ENCODE peak calls at places on chromosome 18, in five cellular contexts. N is NCI-H1092, D is NCI-H510A, L is RPMI7951, C is naive B cell. R is an unnamed sample.

GRCh38 chr18:11980148-11980554 is 1.2 kb upstream of the IMPA2 start:
- DNase-seq in L (no peak), C (no peak), D (no peak), N (no peak), R (no peak)

GRCh38 chr18:31429623-31430022 is 17.9 kb upstream of the DSG3 start:
- DNase-seq in C (no peak), L (no peak), N (no peak), D (peak), R (peak)

GRCh38 chr18:29164993-29165599 is 988.2 kb upstream of the CDH2 start:
- DNase-seq in L (peak), N (no peak), C (no peak), D (no peak), R (peak)

GRCh38 chr18:12470382-12471090 is 62.8 kb downstream of the PRELID3A start:
- DNase-seq in N (no peak), C (no peak), L (no peak), D (no peak), R (no peak)

GRCh38 chr18:8835556-8835955 is 130.2 kb downstream of the MTCL1 start:
- DNase-seq in C (no peak), N (no peak), D (no peak), L (peak), R (no peak)

GRCh38 chr18:64407606-64408005 is 258.7 kb upstream of the LINC00305 start:
- DNase-seq in N (no peak), D (no peak), C (no peak), L (no peak), R (no peak)

GRCh38 chr18:21831413-21831831 is 90.8 kb downstream of the MIB1 start:
- DNase-seq in C (no peak), D (no peak), L (no peak), N (no peak), R (no peak)

GRCh38 chr18:79955302-79956075 is 4.0 kb upstream of the SLC66A2 start:
- DNase-seq in N (no peak), L (no peak), C (no peak), D (no peak), R (no peak)

GRCh38 chr18:59760212-59760997 is 63.2 kb upstream of the CCBE1 start:
- DNase-seq in C (no peak), N (no peak), D (no peak), L (peak), R (no peak)

GRCh38 chr18:47316924-47317323 is 65.5 kb upstream of the SKOR2 start:
- DNase-seq in L (no peak), C (no peak), N (no peak), D (no peak), R (no peak)

GRCh38 chr18:48124857-48125626 is 194.6 kb upstream of the SMAD2 start:
- DNase-seq in N (no peak), L (no peak), C (no peak), D (no peak), R (no peak)

GRCh38 chr18:47560693-47561092 is 309.2 kb upstream of the SKOR2 start:
- DNase-seq in D (no peak), L (no peak), N (no peak), C (no peak), R (no peak)

GRCh38 chr18:45802814-45803492 is 22.5 kb upstream of the SIGLEC15 start:
- DNase-seq in N (no peak), C (no peak), D (no peak), L (peak), R (peak)

GRCh38 chr18:64566461-64566860 is 417.6 kb upstream of the LINC00305 start:
- DNase-seq in C (no peak), D (no peak), L (no peak), N (no peak), R (peak)

GRCh38 chr18:23876921-23877320 is 137.6 kb upstream of the TTC39C start:
- DNase-seq in D (no peak), N (no peak), C (no peak), L (no peak), R (no peak)

GRCh38 chr18:519019-519879 is 18.7 kb upstream of the COLEC12 start:
- DNase-seq in D (no peak), N (no peak), L (peak), C (no peak), R (peak)

GRCh38 chr18:61901334-61901986 is 8.7 kb upstream of the RNF152 start:
- DNase-seq in L (peak), D (peak), C (peak), N (peak), R (peak)

GRCh38 chr18:23584019-23584970 is 2.0 kb downstream of the NPC1 start:
- DNase-seq in N (no peak), C (no peak), L (no peak), D (no peak), R (no peak)

GRCh38 chr18:75256376-75256775 is 45.8 kb downstream of the TSHZ1 start:
- DNase-seq in N (no peak), C (no peak), D (no peak), L (no peak), R (no peak)